ENCODE peak calls at places on chromosomes 13 and 19, in seven cellular contexts. B, R, Q, V, F, H and C are unnamed samples.

GRCh38 chr19:15701757-15702589 is 25.9 kb upstream of the OR10H2 start:
- DNase-seq in B (peak), R (no peak), Q (peak), V (no peak), F (no peak), H (no peak), C (no peak)

GRCh38 chr19:29845576-29846176 is 33.9 kb downstream of the CCNE1 start:
- DNase-seq in B (no peak), R (peak), Q (peak), V (no peak), F (no peak), H (no peak), C (no peak)

GRCh38 chr13:21435710-21436151 is 23.4 kb downstream of the ZDHHC20 start:
- DNase-seq in B (no peak), R (no peak), Q (peak), V (peak), F (peak), H (peak), C (no peak)

GRCh38 chr19:41363371-41363752 is 587 bp downstream of the B9D2 start:
- DNase-seq in B (no peak), R (no peak), Q (no peak), V (no peak), F (no peak), H (no peak), C (no peak)

GRCh38 chr19:35268546-35269424 is at the start of gene USF2:
- DNase-seq in B (peak), R (no peak), Q (peak), V (no peak), F (peak), H (peak), C (no peak)

GRCh38 chr13:46666727-46667456 is 113.9 kb downstream of the LRCH1 start:
- DNase-seq in B (peak), R (no peak), Q (peak), V (no peak), F (no peak), H (no peak), C (no peak)

GRCh38 chr19:17074628-17075034 is 621 bp downstream of the HAUS8 start:
- DNase-seq in B (peak), R (no peak), Q (no peak), V (no peak), F (no peak), H (no peak), C (no peak)

GRCh38 chr13:39023761-39024160 is 14.1 kb downstream of the PROSER1 start:
- DNase-seq in B (no peak), R (no peak), Q (no peak), V (no peak), F (no peak), H (no peak), C (no peak)

GRCh38 chr13:49791753-49792549 is 531 bp downstream of the KPNA3 start:
- DNase-seq in B (peak), R (no peak), Q (peak), V (no peak), F (peak), H (no peak), C (no peak)

GRCh38 chr13:50894042-50894441 is 15.5 kb upstream of the RNASEH2B start:
- DNase-seq in B (peak), R (no peak), Q (no peak), V (no peak), F (no peak), H (no peak), C (no peak)

GRCh38 chr19:17346109-17346671 is 8.8 kb downstream of the GTPBP3 start:
- DNase-seq in B (peak), R (no peak), Q (peak), V (peak), F (peak), H (no peak), C (peak)

GRCh38 chr19:31496076-31496475 is 146.8 kb upstream of the TSHZ3 start:
- DNase-seq in B (no peak), R (no peak), Q (no peak), V (no peak), F (no peak), H (no peak), C (no peak)

GRCh38 chr19:6730153-6730804 is 7.1 kb downstream of the GPR108 start:
- DNase-seq in B (peak), R (no peak), Q (no peak), V (no peak), F (peak), H (no peak), C (no peak)